ENCODE peak calls at places on chromosome 17, in nine cellular contexts. One of them, this sample, is unnamed.

GRCh38 chr17:49995055-49995738 is at the start of gene DLX3:
- DNase-seq in CD8-positive, alpha-beta T cell: no peak
- DNase-seq in left ventricle myocardium inferior: peak; percentile 63
- DNase-seq in stomach: peak; percentile 81
- DNase-seq in adipocyte: peak; percentile 85
- DNase-seq in Panc1: no peak
- DNase-seq in neural progenitor cell: peak; percentile 95
- DNase-seq in DND-41: no peak
- DNase-seq in PC-9: peak; percentile 87
- DNase-seq in this sample: no peak

GRCh38 chr17:66492500-66493123 is 190.2 kb downstream of the PRKCA start:
- DNase-seq in Panc1: no peak
- DNase-seq in CD8-positive, alpha-beta T cell: no peak
- DNase-seq in PC-9: no peak
- DNase-seq in neural progenitor cell: no peak
- DNase-seq in adipocyte: no peak
- DNase-seq in left ventricle myocardium inferior: no peak
- DNase-seq in stomach: no peak
- DNase-seq in DND-41: no peak
- DNase-seq in this sample: no peak

GRCh38 chr17:5381542-5381941 is 37.9 kb downstream of the NUP88 start:
- DNase-seq in Panc1: no peak
- DNase-seq in CD8-positive, alpha-beta T cell: no peak
- DNase-seq in left ventricle myocardium inferior: no peak
- DNase-seq in DND-41: no peak
- DNase-seq in neural progenitor cell: no peak
- DNase-seq in stomach: no peak
- DNase-seq in PC-9: no peak
- DNase-seq in adipocyte: peak; percentile 8
- DNase-seq in this sample: no peak

GRCh38 chr17:7803981-7804380 is 30.0 kb upstream of the KDM6B start:
- DNase-seq in Panc1: no peak
- DNase-seq in PC-9: no peak
- DNase-seq in DND-41: no peak
- DNase-seq in neural progenitor cell: no peak
- DNase-seq in CD8-positive, alpha-beta T cell: no peak
- DNase-seq in adipocyte: no peak
- DNase-seq in stomach: peak; percentile 38
- DNase-seq in left ventricle myocardium inferior: no peak
- DNase-seq in this sample: no peak

GRCh38 chr17:83194189-83194565 is 114.8 kb downstream of the METRNL start:
- DNase-seq in neural progenitor cell: no peak
- DNase-seq in CD8-positive, alpha-beta T cell: no peak
- DNase-seq in DND-41: peak; percentile 15
- DNase-seq in Panc1: no peak
- DNase-seq in stomach: no peak
- DNase-seq in left ventricle myocardium inferior: no peak
- DNase-seq in PC-9: no peak
- DNase-seq in adipocyte: no peak
- DNase-seq in this sample: no peak

GRCh38 chr17:40309031-40309937 is at the start of gene RARA:
- DNase-seq in DND-41: no peak
- DNase-seq in left ventricle myocardium inferior: peak; percentile 59
- DNase-seq in neural progenitor cell: peak; percentile 83
- DNase-seq in stomach: peak; percentile 63
- DNase-seq in PC-9: peak; percentile 54
- DNase-seq in CD8-positive, alpha-beta T cell: no peak
- DNase-seq in adipocyte: peak; percentile 60
- DNase-seq in Panc1: no peak
- DNase-seq in this sample: no peak

GRCh38 chr17:49360796-49361128 is 1.3 kb downstream of the ZNF652 start:
- DNase-seq in neural progenitor cell: peak; percentile 53
- DNase-seq in DND-41: no peak
- DNase-seq in stomach: no peak
- DNase-seq in left ventricle myocardium inferior: no peak
- DNase-seq in Panc1: no peak
- DNase-seq in CD8-positive, alpha-beta T cell: no peak
- DNase-seq in PC-9: peak; percentile 69
- DNase-seq in adipocyte: peak; percentile 57
- DNase-seq in this sample: no peak

GRCh38 chr17:78828470-78829185 is 12.0 kb downstream of the USP36 start:
- DNase-seq in adipocyte: peak; percentile 41
- DNase-seq in left ventricle myocardium inferior: no peak
- DNase-seq in PC-9: no peak
- DNase-seq in DND-41: no peak
- DNase-seq in stomach: no peak
- DNase-seq in Panc1: no peak
- DNase-seq in CD8-positive, alpha-beta T cell: no peak
- DNase-seq in neural progenitor cell: peak; percentile 24
- DNase-seq in this sample: no peak

GRCh38 chr17:47801176-47801765 is 20.3 kb downstream of the OSBPL7 start:
- DNase-seq in DND-41: no peak
- DNase-seq in PC-9: no peak
- DNase-seq in neural progenitor cell: no peak
- DNase-seq in left ventricle myocardium inferior: no peak
- DNase-seq in adipocyte: no peak
- DNase-seq in Panc1: no peak
- DNase-seq in stomach: peak; percentile 10
- DNase-seq in CD8-positive, alpha-beta T cell: no peak
- DNase-seq in this sample: no peak

GRCh38 chr17:57391857-57392256 is 135.5 kb downstream of the MSI2 start:
- DNase-seq in stomach: no peak
- DNase-seq in Panc1: no peak
- DNase-seq in CD8-positive, alpha-beta T cell: no peak
- DNase-seq in neural progenitor cell: no peak
- DNase-seq in adipocyte: no peak
- DNase-seq in PC-9: no peak
- DNase-seq in DND-41: no peak
- DNase-seq in left ventricle myocardium inferior: no peak
- DNase-seq in this sample: no peak

GRCh38 chr17:65787503-65787902 is 226.1 kb upstream of the AXIN2 start:
- DNase-seq in Panc1: no peak
- DNase-seq in PC-9: no peak
- DNase-seq in DND-41: no peak
- DNase-seq in left ventricle myocardium inferior: no peak
- DNase-seq in stomach: no peak
- DNase-seq in CD8-positive, alpha-beta T cell: no peak
- DNase-seq in neural progenitor cell: no peak
- DNase-seq in adipocyte: no peak
- DNase-seq in this sample: no peak

GRCh38 chr17:28956112-28956511 is 4.8 kb upstream of the PHF12 start:
- DNase-seq in PC-9: no peak
- DNase-seq in Panc1: no peak
- DNase-seq in CD8-positive, alpha-beta T cell: no peak
- DNase-seq in DND-41: no peak
- DNase-seq in adipocyte: no peak
- DNase-seq in left ventricle myocardium inferior: no peak
- DNase-seq in neural progenitor cell: no peak
- DNase-seq in stomach: no peak
- DNase-seq in this sample: no peak

GRCh38 chr17:61616783-61617182 is 25.8 kb upstream of the NACA2 start:
- DNase-seq in CD8-positive, alpha-beta T cell: no peak
- DNase-seq in PC-9: no peak
- DNase-seq in stomach: no peak
- DNase-seq in Panc1: no peak
- DNase-seq in left ventricle myocardium inferior: no peak
- DNase-seq in DND-41: no peak
- DNase-seq in neural progenitor cell: no peak
- DNase-seq in adipocyte: peak; percentile 9
- DNase-seq in this sample: no peak

GRCh38 chr17:61617261-61617660 is 26.2 kb upstream of the NACA2 start:
- DNase-seq in PC-9: no peak
- DNase-seq in Panc1: no peak
- DNase-seq in stomach: no peak
- DNase-seq in adipocyte: peak; percentile 14
- DNase-seq in CD8-positive, alpha-beta T cell: no peak
- DNase-seq in left ventricle myocardium inferior: no peak
- DNase-seq in DND-41: no peak
- DNase-seq in neural progenitor cell: no peak
- DNase-seq in this sample: no peak

GRCh38 chr17:61619953-61620352 is 28.9 kb upstream of the NACA2 start:
- DNase-seq in PC-9: no peak
- DNase-seq in DND-41: no peak
- DNase-seq in left ventricle myocardium inferior: no peak
- DNase-seq in CD8-positive, alpha-beta T cell: no peak
- DNase-seq in Panc1: no peak
- DNase-seq in stomach: no peak
- DNase-seq in adipocyte: no peak
- DNase-seq in neural progenitor cell: no peak
- DNase-seq in this sample: no peak

GRCh38 chr17:61619493-61619892 is 28.5 kb upstream of the NACA2 start:
- DNase-seq in neural progenitor cell: no peak
- DNase-seq in adipocyte: no peak
- DNase-seq in DND-41: no peak
- DNase-seq in CD8-positive, alpha-beta T cell: no peak
- DNase-seq in left ventricle myocardium inferior: no peak
- DNase-seq in Panc1: no peak
- DNase-seq in stomach: no peak
- DNase-seq in PC-9: no peak
- DNase-seq in this sample: no peak

GRCh38 chr17:61618950-61619349 is 27.9 kb upstream of the NACA2 start:
- DNase-seq in PC-9: no peak
- DNase-seq in Panc1: no peak
- DNase-seq in CD8-positive, alpha-beta T cell: no peak
- DNase-seq in adipocyte: no peak
- DNase-seq in left ventricle myocardium inferior: no peak
- DNase-seq in neural progenitor cell: no peak
- DNase-seq in DND-41: no peak
- DNase-seq in stomach: no peak
- DNase-seq in this sample: no peak
- H3K9me3 ChIP-seq in PC-9: peaks cover 25% of the 10 kb centered on the region
- H3K9me3 ChIP-seq in Panc1: peaks cover 16% of the 10 kb centered on the region
- H3K9me3 ChIP-seq in CD8-positive, alpha-beta T cell: no peaks in the 10 kb centered on the region
- H3K9me3 ChIP-seq in adipocyte: peaks cover 51% of the 10 kb centered on the region
- H3K9me3 ChIP-seq in left ventricle myocardium inferior: peaks cover 26% of the 10 kb centered on the region
- H3K9me3 ChIP-seq in neural progenitor cell: peaks cover 9% of the 10 kb centered on the region
- H3K9me3 ChIP-seq in DND-41: peaks cover 13% of the 10 kb centered on the region
- H3K9me3 ChIP-seq in stomach: peaks cover 15% of the 10 kb centered on the region
- H3K9me3 ChIP-seq in this sample: no peaks in the 10 kb centered on the region

DNA sequence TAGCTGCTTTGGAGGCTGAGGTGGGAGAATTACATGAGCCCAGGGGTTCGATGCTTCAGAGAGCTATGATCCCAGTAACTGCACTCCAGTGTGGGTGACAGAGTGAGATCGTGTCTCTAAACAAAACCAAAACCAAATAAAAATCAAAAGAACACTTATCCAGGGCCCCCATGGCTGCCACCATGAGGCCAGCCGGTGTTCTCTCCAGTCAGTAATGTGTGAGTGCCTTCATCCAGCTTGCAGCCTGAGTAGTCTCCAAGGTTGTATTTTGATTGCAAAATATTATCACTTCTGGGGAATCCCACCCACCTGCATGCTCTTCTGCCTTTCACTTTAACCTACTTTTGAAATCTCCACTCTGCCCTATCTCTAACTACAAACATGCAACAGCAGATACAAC is 221.0 kb upstream of the WSB1 start:
- DNase-seq in PC-9: no peak
- DNase-seq in DND-41: no peak
- DNase-seq in Panc1: no peak
- DNase-seq in neural progenitor cell: no peak
- DNase-seq in left ventricle myocardium inferior: no peak
- DNase-seq in CD8-positive, alpha-beta T cell: no peak
- DNase-seq in stomach: no peak
- DNase-seq in adipocyte: no peak
- DNase-seq in this sample: no peak
- H3K9me3 ChIP-seq in PC-9: no peaks in the 10 kb centered on the region
- H3K9me3 ChIP-seq in DND-41: no peaks in the 10 kb centered on the region
- H3K9me3 ChIP-seq in Panc1: no peaks in the 10 kb centered on the region
- H3K9me3 ChIP-seq in neural progenitor cell: peaks cover 35% of the 10 kb centered on the region
- H3K9me3 ChIP-seq in left ventricle myocardium inferior: no peaks in the 10 kb centered on the region
- H3K9me3 ChIP-seq in CD8-positive, alpha-beta T cell: no peaks in the 10 kb centered on the region
- H3K9me3 ChIP-seq in stomach: no peaks in the 10 kb centered on the region
- H3K9me3 ChIP-seq in adipocyte: no peaks in the 10 kb centered on the region
- H3K9me3 ChIP-seq in this sample: no peaks in the 10 kb centered on the region

GRCh38 chr17:70074236-70074830 is 692 bp upstream of the KCNJ16 start:
- DNase-seq in DND-41: no peak
- DNase-seq in left ventricle myocardium inferior: no peak
- DNase-seq in PC-9: no peak
- DNase-seq in adipocyte: no peak
- DNase-seq in stomach: no peak
- DNase-seq in CD8-positive, alpha-beta T cell: no peak
- DNase-seq in neural progenitor cell: no peak
- DNase-seq in Panc1: no peak
- DNase-seq in this sample: no peak

GRCh38 chr17:70073326-70073725 is 1.7 kb upstream of the KCNJ16 start:
- DNase-seq in adipocyte: no peak
- DNase-seq in Panc1: no peak
- DNase-seq in left ventricle myocardium inferior: no peak
- DNase-seq in DND-41: no peak
- DNase-seq in CD8-positive, alpha-beta T cell: no peak
- DNase-seq in stomach: no peak
- DNase-seq in PC-9: no peak
- DNase-seq in neural progenitor cell: no peak
- DNase-seq in this sample: no peak

GRCh38 chr17:70076189-70076588 is 1.2 kb downstream of the KCNJ16 start:
- DNase-seq in PC-9: no peak
- DNase-seq in adipocyte: peak; percentile 75
- DNase-seq in stomach: no peak
- DNase-seq in left ventricle myocardium inferior: no peak
- DNase-seq in neural progenitor cell: no peak
- DNase-seq in Panc1: no peak
- DNase-seq in DND-41: no peak
- DNase-seq in CD8-positive, alpha-beta T cell: no peak
- DNase-seq in this sample: no peak

GRCh38 chr17:70073799-70074198 is 1.2 kb upstream of the KCNJ16 start:
- DNase-seq in left ventricle myocardium inferior: no peak
- DNase-seq in neural progenitor cell: no peak
- DNase-seq in Panc1: no peak
- DNase-seq in adipocyte: no peak
- DNase-seq in DND-41: no peak
- DNase-seq in stomach: no peak
- DNase-seq in PC-9: no peak
- DNase-seq in CD8-positive, alpha-beta T cell: no peak
- DNase-seq in this sample: no peak

DNA sequence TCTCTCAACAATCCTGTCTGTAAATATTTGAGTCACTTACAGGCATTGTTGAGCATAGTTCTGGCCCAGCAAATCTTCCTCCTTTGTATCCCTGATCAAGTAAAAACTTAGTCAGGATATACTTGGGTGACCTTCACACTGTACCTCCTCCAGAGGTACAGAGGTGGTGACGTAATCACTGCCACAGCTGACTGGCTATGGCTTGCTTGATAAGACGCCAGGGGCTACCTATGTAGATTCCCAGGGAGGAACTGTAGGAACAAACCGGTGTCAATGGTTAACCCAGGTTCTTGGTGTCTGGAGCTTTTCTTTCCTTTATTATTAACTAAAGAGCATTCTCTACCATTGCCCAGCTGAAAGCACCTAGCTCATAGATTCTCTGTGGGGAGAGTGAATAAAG is at the start of gene KCNJ16:
- DNase-seq in PC-9: no peak
- DNase-seq in DND-41: no peak
- DNase-seq in left ventricle myocardium inferior: no peak
- DNase-seq in CD8-positive, alpha-beta T cell: no peak
- DNase-seq in stomach: peak; percentile 73
- DNase-seq in adipocyte: no peak
- DNase-seq in neural progenitor cell: no peak
- DNase-seq in Panc1: no peak
- DNase-seq in this sample: no peak
- H3K9me3 ChIP-seq in PC-9: no peaks in the 10 kb centered on the region
- H3K9me3 ChIP-seq in DND-41: no peaks in the 10 kb centered on the region
- H3K9me3 ChIP-seq in left ventricle myocardium inferior: no peaks in the 10 kb centered on the region
- H3K9me3 ChIP-seq in CD8-positive, alpha-beta T cell: no peaks in the 10 kb centered on the region
- H3K9me3 ChIP-seq in stomach: no peaks in the 10 kb centered on the region
- H3K9me3 ChIP-seq in adipocyte: no peaks in the 10 kb centered on the region
- H3K9me3 ChIP-seq in neural progenitor cell: no peaks in the 10 kb centered on the region
- H3K9me3 ChIP-seq in Panc1: no peaks in the 10 kb centered on the region
- H3K9me3 ChIP-seq in this sample: no peaks in the 10 kb centered on the region

GRCh38 chr17:69880591-69881112 is 194.4 kb upstream of the KCNJ16 start:
- DNase-seq in adipocyte: no peak
- DNase-seq in PC-9: no peak
- DNase-seq in Panc1: no peak
- DNase-seq in DND-41: no peak
- DNase-seq in CD8-positive, alpha-beta T cell: no peak
- DNase-seq in left ventricle myocardium inferior: no peak
- DNase-seq in stomach: no peak
- DNase-seq in neural progenitor cell: no peak
- DNase-seq in this sample: no peak
- H3K9me3 ChIP-seq in adipocyte: no peaks in the 10 kb centered on the region
- H3K9me3 ChIP-seq in PC-9: no peaks in the 10 kb centered on the region
- H3K9me3 ChIP-seq in Panc1: no peaks in the 10 kb centered on the region
- H3K9me3 ChIP-seq in DND-41: no peaks in the 10 kb centered on the region
- H3K9me3 ChIP-seq in CD8-positive, alpha-beta T cell: no peaks in the 10 kb centered on the region
- H3K9me3 ChIP-seq in left ventricle myocardium inferior: peaks cover 16% of the 10 kb centered on the region
- H3K9me3 ChIP-seq in stomach: no peaks in the 10 kb centered on the region
- H3K9me3 ChIP-seq in neural progenitor cell: no peaks in the 10 kb centered on the region
- H3K9me3 ChIP-seq in this sample: no peaks in the 10 kb centered on the region

This sample was measured in T-helper 17 cell.